ENCODE peak calls at places on chromosomes 11 and 22, in six cellular contexts. S is naive thymus-derived CD4-positive, alpha-beta T cell; D is lower lobe of right lung; P is neuronal stem cell; G is cardiac muscle cell; A is PC-3. N is an unnamed sample. For H3K27me3, the result is how much of the 10 kb centered on the place peaks cover.

GRCh38 chr22:49973018-49973965 is 12.7 kb downstream of the PIM3 start:
- DNase-seq in S (no peak), D (peak), P (no peak), G (no peak), A (no peak), N (no peak)

GRCh38 chr22:34010259-34010658 is 90.0 kb upstream of the LARGE1 start:
- DNase-seq in S (no peak), D (no peak), P (no peak), G (no peak), A (no peak), N (no peak)

GRCh38 chr11:131666006-131666405 is 295.6 kb downstream of the NTM start:
- DNase-seq in S (no peak), D (no peak), P (no peak), G (no peak), A (no peak), N (no peak)

GRCh38 chr22:36727927-36728488 is 24.5 kb upstream of the CACNG2 start:
- DNase-seq in S (no peak), D (no peak), P (no peak), G (no peak), A (no peak), N (no peak)

GRCh38 chr11:17418437-17418836 is 30.0 kb upstream of the KCNJ11 start:
- DNase-seq in S (no peak), D (no peak), P (no peak), G (peak), A (no peak), N (no peak)

GRCh38 chr11:10452211-10452767 is 2.8 kb upstream of the AMPD3 start:
- DNase-seq in S (no peak), D (no peak), P (no peak), G (no peak), A (no peak), N (no peak)

GRCh38 chr11:114001416-114001815 is 26.5 kb downstream of the HTR3A start:
- DNase-seq in S (no peak), D (no peak), P (no peak), G (no peak), A (no peak), N (no peak)

GRCh38 chr11:17263803-17264202 is 12.7 kb upstream of the NUCB2 start:
- DNase-seq in S (no peak), D (no peak), P (no peak), G (no peak), A (peak), N (no peak)

GRCh38 chr11:61532136-61533038 is 23.8 kb downstream of the LRRC10B start:
- DNase-seq in S (peak), D (no peak), P (no peak), G (peak), A (peak), N (peak)

GRCh38 chr11:28077524-28077923 is 30.4 kb downstream of the KIF18A start:
- DNase-seq in S (no peak), D (no peak), P (no peak), G (no peak), A (no peak), N (no peak)

GRCh38 chr11:65498977-65499712 is at the start of gene MALAT1:
- DNase-seq in S (peak), D (peak), P (peak), G (peak), A (peak), N (peak)

GRCh38 chr11:8597182-8597581 is 3.2 kb upstream of the STK33 start:
- DNase-seq in S (no peak), D (no peak), P (no peak), G (no peak), A (peak), N (no peak)

GRCh38 chr11:124656759-124657627 is 16.5 kb downstream of the SIAE start:
- DNase-seq in S (no peak), D (no peak), P (no peak), G (peak), A (no peak), N (peak)

GRCh38 chr11:128448487-128448886 is 138.9 kb downstream of the ETS1 start:
- DNase-seq in S (no peak), D (no peak), P (no peak), G (no peak), A (peak), N (no peak)

GRCh38 chr11:15969281-15969680 is 387.1 kb downstream of the SOX6 start:
- DNase-seq in S (no peak), D (no peak), P (no peak), G (peak), A (peak), N (peak)
- H3K27ac ChIP-seq in S (no peak), D (peak), P (no peak), G (no peak), A (peak), N (no peak)

DNA sequence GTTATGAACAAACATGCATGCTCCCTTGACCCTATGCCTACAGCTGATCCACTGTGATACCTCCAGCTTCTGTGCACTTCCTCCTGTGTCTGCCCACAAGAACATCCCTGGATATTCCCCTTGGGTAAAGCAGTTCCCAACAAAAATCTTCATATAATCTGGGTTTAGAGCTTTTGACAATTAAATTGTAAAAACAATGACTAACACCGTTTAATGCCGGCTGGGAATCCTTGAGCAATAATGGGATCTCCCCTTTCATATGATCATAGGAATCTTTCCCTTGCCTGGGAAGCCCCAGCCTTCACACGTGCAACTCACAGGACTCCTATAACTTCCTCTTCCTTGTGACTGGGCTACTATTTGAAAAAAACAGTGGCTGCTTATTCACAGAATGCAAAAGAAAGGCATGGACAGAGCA is 6.3 kb upstream of the ZC3H12C start:
- DNase-seq in S (no peak), D (no peak), P (no peak), G (no peak), A (peak), N (no peak)
- H3K4me3 ChIP-seq in S (no peak), D (no peak), P (no peak), G (no peak), A (no peak), N (no peak)

GRCh38 chr22:48600681-48601080 is 1227.0 kb downstream of the BRD1 start:
- DNase-seq in S (no peak), D (no peak), P (no peak), G (no peak), A (no peak), N (no peak)

GRCh38 chr22:48605125-48605524 is 1222.5 kb downstream of the BRD1 start:
- DNase-seq in S (no peak), D (no peak), P (no peak), G (no peak), A (no peak), N (no peak)

GRCh38 chr22:48600171-48600570 is 1227.5 kb downstream of the BRD1 start:
- DNase-seq in S (no peak), D (no peak), P (no peak), G (no peak), A (no peak), N (no peak)

GRCh38 chr22:48603621-48604320 is 1223.9 kb downstream of the BRD1 start:
- DNase-seq in S (no peak), D (no peak), P (no peak), G (no peak), A (no peak), N (no peak)

DNA sequence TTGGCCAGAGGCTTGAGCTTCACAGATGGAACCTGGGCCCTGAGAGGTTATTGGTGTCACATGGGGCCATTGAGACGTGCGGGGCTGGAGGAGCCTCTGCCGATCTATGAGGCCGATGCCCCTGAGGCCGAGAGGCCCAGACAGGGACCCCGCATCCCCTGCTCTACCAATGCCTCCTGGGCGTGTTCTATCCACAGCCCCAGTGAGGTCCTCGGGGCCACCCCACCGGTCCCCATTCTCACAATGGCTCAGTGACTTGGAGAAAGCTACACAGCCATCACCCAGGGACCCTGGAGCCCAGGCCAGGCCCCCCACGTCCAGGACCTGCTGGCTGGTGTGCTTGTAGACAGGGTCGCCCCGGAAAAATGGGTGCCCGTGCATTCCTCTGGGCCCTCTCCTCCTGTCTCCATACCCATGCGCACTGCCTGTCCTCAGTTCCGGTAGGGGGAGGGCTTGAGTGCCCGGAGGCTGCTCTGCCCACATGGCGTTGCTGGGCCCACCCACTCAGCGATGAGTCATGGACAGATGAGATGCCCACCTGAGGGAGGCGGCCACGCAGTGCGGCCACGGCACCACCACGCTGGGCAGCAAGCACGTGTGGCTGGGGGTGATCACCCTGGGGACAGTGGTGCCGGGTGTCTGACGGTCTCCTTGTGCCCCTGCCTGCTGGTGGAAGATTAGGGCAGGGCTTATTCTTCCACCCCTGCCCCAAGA is 1224.7 kb downstream of the BRD1 start:
- DNase-seq in S (no peak), D (no peak), P (no peak), G (no peak), A (no peak), N (no peak)
- H3K27me3 ChIP-seq in S (under half), D (under half), P (under half), G (under half), A (under half), N (under half)

DNA sequence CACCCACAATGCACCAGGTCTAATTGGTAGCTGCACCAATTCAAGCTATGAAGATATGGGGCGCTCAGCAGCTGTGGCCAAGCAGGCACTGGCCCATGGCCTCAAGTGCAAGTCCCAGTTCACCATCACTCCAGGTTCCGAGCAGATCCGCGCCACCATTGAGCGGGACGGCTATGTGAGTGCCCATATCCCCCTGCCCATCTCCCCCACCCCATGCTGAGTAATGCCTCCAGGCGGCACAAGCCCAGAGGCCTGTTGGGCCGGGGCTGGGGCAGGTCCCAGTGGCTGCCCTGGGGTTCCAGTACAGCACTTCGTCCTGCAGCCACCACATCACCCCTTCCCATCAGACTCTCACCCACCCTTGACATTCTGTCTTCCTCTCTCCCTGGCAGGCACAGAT is 21.5 kb downstream of the POLR3H start:
- DNase-seq in S (no peak), D (no peak), P (no peak), G (no peak), A (no peak), N (no peak)
- H3K27ac ChIP-seq in S (peak), D (peak), P (no peak), G (peak), A (no peak), N (no peak)

GRCh38 chr11:118003021-118003423 is 16.8 kb downstream of the IL10RA start:
- DNase-seq in S (no peak), D (no peak), P (no peak), G (no peak), A (no peak), N (no peak)
- H3K4me3 ChIP-seq in S (peak), D (no peak), P (no peak), G (no peak), A (no peak), N (no peak)

DNA sequence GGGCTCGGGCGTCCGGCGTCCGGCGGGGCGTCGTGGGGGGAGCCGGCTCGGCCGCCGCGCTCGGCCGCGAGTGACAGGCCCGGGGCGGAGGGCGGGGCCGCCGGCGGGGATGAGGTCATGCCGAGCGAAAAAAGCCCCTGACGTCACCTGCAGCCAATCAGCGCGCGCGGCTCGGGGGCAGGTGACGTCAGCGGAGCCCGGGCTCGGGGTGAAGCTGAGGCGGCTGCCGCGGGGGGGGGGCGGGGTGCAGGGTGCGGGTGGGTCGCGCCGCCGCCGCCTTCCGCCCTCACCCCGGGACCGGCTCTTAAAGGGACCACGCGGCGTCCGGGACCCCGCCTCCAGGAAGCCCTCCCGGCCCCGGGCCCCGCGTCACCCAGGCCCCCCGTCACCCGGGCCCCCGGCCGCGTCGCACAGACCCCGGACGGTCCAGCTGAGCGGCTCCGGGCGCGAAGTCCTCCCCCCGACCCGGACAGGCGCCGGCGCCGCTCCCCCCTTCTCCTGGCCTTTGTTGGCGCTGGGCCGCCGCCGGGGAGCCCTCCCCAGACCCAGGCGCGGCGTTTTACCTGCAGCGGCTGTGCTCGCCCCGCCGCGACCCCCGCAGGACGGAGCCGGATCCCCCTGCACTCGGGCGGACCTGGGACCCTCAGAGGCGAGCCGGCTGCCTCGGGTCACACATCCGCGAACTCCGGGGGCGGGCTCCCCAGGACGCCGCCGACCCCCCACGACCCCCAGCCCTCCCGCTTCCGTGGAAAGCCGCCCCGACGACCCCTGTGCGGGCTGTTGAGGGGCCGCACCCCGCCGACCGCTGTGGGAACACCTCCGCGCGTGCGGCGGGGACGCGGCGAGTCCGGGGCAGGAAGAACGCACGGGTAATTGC is at the start of gene DUSP8:
- DNase-seq in S (peak), D (peak), P (peak), G (peak), A (peak), N (peak)
- H3K27me3 ChIP-seq in S (under half), D (under half), P (under half), G (half or more), A (under half), N (under half)

GRCh38 chr11:86741489-86742435 is 58.6 kb upstream of the PRSS23 start:
- DNase-seq in S (no peak), D (no peak), P (no peak), G (no peak), A (peak), N (no peak)
- H3K27ac ChIP-seq in S (no peak), D (peak), P (no peak), G (peak), A (peak), N (no peak)

N was measured in WERI-Rb-1.